ENCODE peak calls at places on chromosomes 16 and 17, in five cellular contexts. S, X, L, D and Z are unnamed samples.

GRCh38 chr17:16419929-16420271 is 4.5 kb downstream of the TRPV2 start:
- DNase-seq in S (no peak), X (peak; percentile 55), L (no peak), D (peak; percentile 67), Z (no peak)

GRCh38 chr16:3492356-3492755 is 2.9 kb downstream of the C16orf90 start:
- DNase-seq in S (no peak), X (no peak), L (no peak), D (no peak), Z (no peak)

GRCh38 chr16:57999971-58000705 is at the start of gene ZNF319:
- DNase-seq in S (no peak), X (no peak), L (no peak), D (no peak), Z (no peak)

GRCh38 chr16:22948058-22948602 is 134.2 kb downstream of the HS3ST2 start:
- DNase-seq in S (no peak), X (no peak), L (no peak), D (peak; percentile 1), Z (no peak)

GRCh38 chr17:44362479-44362963 is 1.1 kb downstream of the FAM171A2 start:
- DNase-seq in S (no peak), X (no peak), L (no peak), D (no peak), Z (no peak)

GRCh38 chr16:77468831-77469230 is 34.0 kb upstream of the ADAMTS18 start:
- DNase-seq in S (no peak), X (no peak), L (no peak), D (no peak), Z (no peak)

GRCh38 chr17:19386276-19386863 is 620 bp downstream of the MFAP4 start:
- DNase-seq in S (no peak), X (no peak), L (peak; percentile 74), D (peak; percentile 85), Z (no peak)

GRCh38 chr16:489606-490005 is 37.9 kb upstream of the CAPN15 start:
- DNase-seq in S (no peak), X (no peak), L (no peak), D (no peak), Z (no peak)

GRCh38 chr17:36686123-36686669 is 84.8 kb downstream of the MRM1 start:
- DNase-seq in S (no peak), X (no peak), L (no peak), D (no peak), Z (no peak)

GRCh38 chr16:54847207-54847606 is 83.5 kb upstream of the IRX5 start:
- DNase-seq in S (no peak), X (no peak), L (peak; percentile 68), D (no peak), Z (no peak)

GRCh38 chr17:20228860-20229259 is 219.7 kb downstream of the SPECC1 start:
- DNase-seq in S (no peak), X (no peak), L (no peak), D (no peak), Z (no peak)